ENCODE peak calls at places on chromosomes 2 and 18, in ten cellular contexts. Z is neural progenitor cell; L is IMR-90; M is mammary epithelial cell; I is gastrocnemius medialis; G is CD8-positive, alpha-beta T cell; K is heart right ventricle; Q is GM23338; V is psoas muscle; T is transverse colon. F is an unnamed sample. For H3K4me1, the result is how much of the 10 kb centered on the place peaks cover.

GRCh38 chr2:128559533-128560515 is 241.2 kb upstream of the HS6ST1 start:
- DNase-seq in L (no peak), V (no peak), K (no peak), I (no peak), Q (no peak), G (no peak), Z (no peak), M (no peak), T (no peak), F (no peak)

GRCh38 chr18:40672590-40672989 is 1282.4 kb upstream of the PIK3C3 start:
- DNase-seq in G (no peak), T (no peak), I (no peak), K (no peak), L (no peak), Z (peak), M (no peak), Q (peak), V (no peak), F (no peak)

GRCh38 chr18:55588001-55588875 is at the start of gene TCF4:
- DNase-seq in K (peak), Z (peak), M (peak), G (peak), L (peak), I (peak), V (peak), T (peak), Q (peak), F (peak)

GRCh38 chr2:98608962-98609604 is 694 bp downstream of the UNC50 start:
- DNase-seq in G (peak), I (no peak), K (peak), T (peak), Z (peak), V (no peak), L (peak), M (peak), Q (peak), F (peak)

GRCh38 chr2:140177081-140177480 is 1396.9 kb upstream of the NXPH2 start:
- DNase-seq in K (no peak), M (no peak), L (no peak), T (no peak), I (no peak), G (no peak), Z (no peak), Q (no peak), V (no peak), F (no peak)

GRCh38 chr18:36095936-36096519 is 28.7 kb upstream of the RPRD1A start:
- DNase-seq in V (no peak), Z (peak), I (no peak), L (peak), T (no peak), G (no peak), K (no peak), M (peak), Q (peak), F (no peak)

GRCh38 chr18:62341423-62341920 is 16.4 kb downstream of the TNFRSF11A start:
- DNase-seq in Z (no peak), Q (no peak), T (no peak), I (no peak), M (no peak), L (no peak), G (no peak), K (no peak), V (no peak), F (no peak)

GRCh38 chr18:78542204-78542603 is 437.4 kb upstream of the SALL3 start:
- DNase-seq in G (no peak), K (peak), I (no peak), L (no peak), Z (no peak), Q (no peak), T (peak), V (no peak), M (peak), F (peak)

GRCh38 chr2:230067990-230068657 is 600 bp downstream of the SLC16A14 start:
- DNase-seq in T (peak), M (peak), V (peak), I (no peak), L (peak), G (peak), Q (peak), K (peak), Z (peak), F (peak)

GRCh38 chr18:79738565-79739439 is 58.9 kb upstream of the KCNG2 start:
- DNase-seq in T (peak), V (no peak), I (no peak), M (no peak), Z (no peak), L (no peak), G (peak), K (no peak), Q (no peak), F (peak)

GRCh38 chr2:112004246-112004645 is 50.8 kb upstream of the TMEM87B start:
- DNase-seq in Q (no peak), I (peak), L (peak), M (no peak), G (no peak), V (peak), K (peak), Z (no peak), T (peak), F (peak)

GRCh38 chr18:6598657-6599056 is 130.9 kb upstream of the ARHGAP28 start:
- DNase-seq in G (no peak), K (no peak), I (no peak), L (no peak), Q (peak), Z (no peak), T (no peak), V (no peak), M (no peak), F (no peak)

GRCh38 chr2:126913329-126913728 is 14.6 kb downstream of the TEX51 start:
- DNase-seq in L (no peak), M (no peak), T (no peak), G (no peak), V (no peak), K (no peak), I (no peak), Z (no peak), Q (no peak), F (no peak)

GRCh38 chr2:107263596-107264090 is 377.7 kb upstream of the ST6GAL2 start:
- DNase-seq in M (no peak), Z (no peak), L (no peak), Q (no peak), G (no peak), T (no peak), K (no peak), I (no peak), V (no peak), F (no peak)

GRCh38 chr2:128411431-128411830 is 92.8 kb upstream of the HS6ST1 start:
- DNase-seq in Q (no peak), G (no peak), T (no peak), M (no peak), V (peak), L (no peak), K (no peak), Z (no peak), I (no peak), F (no peak)

GRCh38 chr2:205702576-205702975 is 20.3 kb downstream of the NRP2 start:
- DNase-seq in Z (no peak), G (no peak), M (no peak), L (no peak), T (no peak), K (no peak), I (no peak), Q (no peak), V (no peak), F (no peak)

GRCh38 chr2:205701509-205701908 is 19.2 kb downstream of the NRP2 start:
- DNase-seq in M (peak), T (no peak), G (no peak), I (no peak), V (no peak), K (no peak), Z (no peak), Q (no peak), L (peak), F (no peak)

GRCh38 chr2:205704101-205704741 is 21.9 kb downstream of the NRP2 start:
- DNase-seq in L (peak), M (no peak), G (no peak), K (no peak), V (no peak), Q (no peak), I (no peak), Z (no peak), T (peak), F (no peak)

GRCh38 chr2:205705511-205706397 is 23.5 kb downstream of the NRP2 start:
- DNase-seq in V (no peak), I (no peak), G (no peak), Q (no peak), L (no peak), M (no peak), T (no peak), K (no peak), Z (no peak), F (no peak)

GRCh38 chr2:205703471-205703870 is 21.2 kb downstream of the NRP2 start:
- DNase-seq in Z (no peak), L (no peak), T (no peak), V (no peak), Q (no peak), K (no peak), G (no peak), M (no peak), I (no peak), F (no peak)
- H3K4me1 ChIP-seq in Z (half or more), L (half or more), T (half or more), V (under half), Q (under half), K (half or more), G (under half), M (half or more), I (under half), F (under half)

GRCh38 chr2:176178807-176179271 is 9.6 kb upstream of the HOXD1 start:
- DNase-seq in G (no peak), I (no peak), K (no peak), Z (no peak), M (no peak), T (no peak), Q (no peak), L (no peak), V (no peak), F (no peak)
- H3K4me3 ChIP-seq in G (no peak), I (peak), K (peak), Z (no peak), M (no peak), T (no peak), Q (peak), L (no peak), V (peak), F (no peak)

DNA sequence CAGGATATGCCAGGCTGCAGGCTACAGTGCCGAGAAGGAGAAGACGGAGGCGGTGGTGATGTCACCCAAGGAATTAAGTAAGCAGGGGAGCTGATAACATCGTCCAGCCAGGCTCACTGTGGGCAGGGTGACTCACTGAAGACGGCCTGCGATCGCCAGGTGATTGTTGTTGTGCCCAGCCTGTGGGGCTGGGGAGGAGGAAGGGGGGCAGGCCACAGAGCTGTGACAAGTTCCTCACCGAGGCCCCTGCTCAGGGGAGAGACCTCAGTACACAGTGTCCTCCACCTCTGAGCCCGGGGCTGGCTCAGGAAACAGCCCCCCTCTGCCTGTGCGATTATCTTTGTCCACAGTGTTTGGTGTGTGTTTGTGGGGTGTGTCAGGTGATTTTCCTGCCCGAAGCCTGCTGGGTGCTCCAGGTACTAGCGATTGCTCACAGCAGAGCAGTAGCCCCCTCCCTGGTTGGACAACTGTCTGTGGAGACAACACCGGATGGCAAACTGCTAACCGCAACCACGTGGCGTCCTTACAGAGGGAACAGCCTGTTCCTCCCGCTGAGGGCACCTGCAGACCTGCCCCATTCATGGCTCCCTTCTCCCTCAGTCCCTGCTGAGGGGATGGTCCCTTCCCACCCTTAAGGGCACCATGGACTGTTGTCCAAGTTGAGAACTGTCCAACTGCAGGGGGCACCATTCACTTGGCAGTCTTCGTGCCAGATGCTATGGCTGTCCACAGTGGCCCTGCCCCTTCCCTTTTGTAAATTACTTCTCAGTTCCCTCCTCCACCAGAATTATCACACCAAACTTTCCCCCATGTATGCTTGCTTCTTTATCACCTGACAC is 95.1 kb downstream of the ZFP36L2 start:
- DNase-seq in Z (peak), V (peak), Q (peak), L (peak), K (peak), G (peak), T (peak), I (peak), M (peak), F (peak)
- TF ChIP-seq CTCF in Z (peak), V (peak), Q (peak), L (peak), K (peak), G (peak), T (peak), I (peak), M (peak), F (peak)

GRCh38 chr2:84451579-84451978 is 7.5 kb downstream of the SUCLG1 start:
- DNase-seq in L (no peak), Q (no peak), I (no peak), V (no peak), M (no peak), T (no peak), K (no peak), G (no peak), Z (no peak), F (no peak)
- H3K4me1 ChIP-seq in L (under half), Q (under half), I (under half), V (under half), M (under half), T (under half), K (half or more), G (under half), Z (under half), F (under half)

DNA sequence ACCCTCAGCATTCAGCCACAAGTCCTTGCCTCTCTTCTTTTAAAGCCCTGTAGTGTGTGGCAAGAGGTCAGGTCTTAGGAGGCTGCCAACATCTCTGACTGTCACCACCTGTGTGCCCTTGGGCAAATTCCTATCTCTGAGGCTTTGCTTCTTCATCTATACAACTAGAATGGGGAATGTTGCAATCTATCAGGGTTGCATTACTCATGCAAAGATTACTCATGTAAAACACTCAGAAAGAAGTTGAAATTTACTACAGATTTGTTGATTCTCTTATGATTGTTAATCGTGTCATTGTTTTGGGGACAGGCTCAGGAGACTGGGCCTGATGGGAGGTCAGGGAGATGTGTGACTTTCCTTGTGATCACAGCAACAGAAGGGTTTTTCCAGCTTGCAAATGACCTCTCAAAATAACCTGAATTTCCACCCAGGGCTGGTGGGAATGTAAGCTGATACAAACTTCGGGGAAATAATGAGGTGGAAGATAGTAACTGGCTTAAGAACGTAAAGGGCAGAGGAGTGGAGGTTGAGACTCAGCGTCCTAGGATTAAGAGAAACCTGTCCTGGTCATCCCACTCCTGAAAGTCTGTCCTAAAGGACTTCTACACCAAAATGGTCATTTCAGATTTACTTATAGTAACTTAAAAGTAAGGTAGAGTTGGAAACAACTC is 32.0 kb upstream of the SIGLEC15 start:
- DNase-seq in K (no peak), T (no peak), M (peak), Q (peak), I (no peak), G (no peak), L (peak), V (no peak), Z (no peak), F (no peak)
- H3K4me3 ChIP-seq in K (no peak), T (no peak), M (no peak), Q (no peak), I (no peak), G (no peak), L (no peak), V (no peak), Z (no peak), F (no peak)

GRCh38 chr2:208392300-208392699 is 14.3 kb upstream of the PTH2R start:
- DNase-seq in K (no peak), L (no peak), G (no peak), Q (peak), V (no peak), I (no peak), M (no peak), Z (no peak), T (no peak), F (no peak)
- TF ChIP-seq CTCF in K (no peak), L (peak), G (no peak), Q (peak), V (no peak), I (no peak), M (peak), Z (peak), T (no peak), F (no peak)

GRCh38 chr2:44722002-44722625 is 219.4 kb upstream of the SIX3 start:
- DNase-seq in Z (no peak), I (no peak), K (no peak), M (no peak), G (no peak), Q (no peak), L (no peak), V (no peak), T (no peak), F (no peak)
- H3K4me1 ChIP-seq in Z (under half), I (under half), K (under half), M (under half), G (under half), Q (under half), L (under half), V (under half), T (under half), F (under half)